ENCODE peak calls at places on chromosomes 11 and 22, in four cellular contexts. F, R, C and V are unnamed samples.

GRCh38 chr11:133605493-133605892 is 73.2 kb upstream of the OPCML start:
- DNase-seq in R (no peak), F (no peak), C (no peak), V (no peak)

GRCh38 chr22:37203354-37204044 is 8.8 kb downstream of the SSTR3 start:
- DNase-seq in F (no peak), R (no peak), C (no peak), V (no peak)

GRCh38 chr22:28604961-28605360 is 74.7 kb downstream of the TTC28 start:
- DNase-seq in F (no peak), R (no peak), C (no peak), V (peak; percentile 31)

GRCh38 chr22:20750461-20751184 is 23.3 kb upstream of the SERPIND1 start:
- DNase-seq in C (peak; percentile 87), F (peak; percentile 83), R (peak; percentile 56), V (peak; percentile 87)

GRCh38 chr11:134228625-134229024 is 4.2 kb downstream of the VPS26B start:
- DNase-seq in R (no peak), C (no peak), F (no peak), V (no peak)

GRCh38 chr22:24954114-24954463 is 1.6 kb downstream of the KIAA1671 start:
- DNase-seq in C (no peak), R (no peak), F (no peak), V (no peak)

GRCh38 chr11:2267306-2267861 is 3.0 kb downstream of the ASCL2 start:
- DNase-seq in F (no peak), C (no peak), R (no peak), V (no peak)

GRCh38 chr11:94563848-94564442 is 3.2 kb upstream of the PIWIL4 start:
- DNase-seq in F (no peak), R (no peak), C (no peak), V (no peak)

GRCh38 chr22:49649166-49649565 is 178.5 kb downstream of the BRD1 start:
- DNase-seq in F (no peak), R (no peak), C (no peak), V (no peak)

GRCh38 chr22:24727218-24727851 is 47.2 kb downstream of the PIWIL3 start:
- DNase-seq in R (no peak), F (peak; percentile 83), C (peak; percentile 45), V (peak; percentile 92)

GRCh38 chr11:112498701-112499100 is 238.0 kb upstream of the PLET1 start:
- DNase-seq in F (no peak), R (no peak), C (no peak), V (no peak)

GRCh38 chr11:124922831-124923230 is 3.8 kb downstream of the HEPN1 start:
- DNase-seq in F (no peak), R (no peak), C (no peak), V (no peak)

GRCh38 chr11:65204143-65204542 is 22.4 kb downstream of the CAPN1 start:
- DNase-seq in C (no peak), F (no peak), R (no peak), V (no peak)

GRCh38 chr22:29342577-29343312 is 27.2 kb upstream of the RASL10A start:
- DNase-seq in R (no peak), C (no peak), F (no peak), V (no peak)

GRCh38 chr22:46328066-46328465 is 7.4 kb upstream of the TRMU start:
- DNase-seq in F (no peak), C (no peak), R (no peak), V (no peak)

GRCh38 chr11:2862395-2862949 is 23.1 kb downstream of the CDKN1C start:
- DNase-seq in F (no peak), C (no peak), R (no peak), V (no peak)

GRCh38 chr11:112724194-112724790 is 236.9 kb upstream of the NCAM1 start:
- DNase-seq in C (no peak), R (no peak), F (no peak), V (no peak)

GRCh38 chr22:47201186-47201995 is 438.9 kb downstream of the TBC1D22A start:
- DNase-seq in R (no peak), C (no peak), F (no peak), V (no peak)

GRCh38 chr11:86418929-86419328 is 44.2 kb downstream of the CCDC81 start:
- DNase-seq in C (no peak), R (no peak), F (peak; percentile 29), V (peak; percentile 18)

GRCh38 chr11:98358551-98358950 is 662.2 kb upstream of the CNTN5 start:
- DNase-seq in F (peak; percentile 3), C (no peak), R (no peak), V (no peak)

GRCh38 chr22:37824674-37825641 is 1.8 kb downstream of the GALR3 start:
- DNase-seq in F (no peak), R (no peak), C (no peak), V (no peak)

GRCh38 chr11:7892751-7893356 is 38.2 kb downstream of the OR10A6 start:
- DNase-seq in R (no peak), C (no peak), F (peak; percentile 77), V (peak; percentile 78)

GRCh38 chr11:7892059-7892699 is 38.9 kb downstream of the OR10A6 start:
- DNase-seq in R (no peak), F (peak; percentile 85), C (no peak), V (peak; percentile 72)

GRCh38 chr11:7889985-7890384 is 41.1 kb downstream of the OR10A6 start:
- DNase-seq in F (no peak), C (no peak), R (no peak), V (no peak)

GRCh38 chr11:7893792-7894191 is 37.3 kb downstream of the OR10A6 start:
- DNase-seq in C (no peak), F (no peak), R (no peak), V (no peak)

GRCh38 chr11:7890417-7891179 is 40.5 kb downstream of the OR10A6 start:
- DNase-seq in F (peak; percentile 15), R (no peak), C (no peak), V (no peak)
- H3K4me3 ChIP-seq in F (no peak overlapping the region), R (no peak overlapping the region), C (no peak overlapping the region), V (no peak overlapping the region)

GRCh38 chr11:16252373-16252772 is 104.0 kb downstream of the SOX6 start:
- DNase-seq in C (no peak), R (no peak), F (no peak), V (peak; percentile 13)
- TF ChIP-seq CTCF in C (no peak), R (no peak), F (no peak), V (peak; percentile 20)

DNA sequence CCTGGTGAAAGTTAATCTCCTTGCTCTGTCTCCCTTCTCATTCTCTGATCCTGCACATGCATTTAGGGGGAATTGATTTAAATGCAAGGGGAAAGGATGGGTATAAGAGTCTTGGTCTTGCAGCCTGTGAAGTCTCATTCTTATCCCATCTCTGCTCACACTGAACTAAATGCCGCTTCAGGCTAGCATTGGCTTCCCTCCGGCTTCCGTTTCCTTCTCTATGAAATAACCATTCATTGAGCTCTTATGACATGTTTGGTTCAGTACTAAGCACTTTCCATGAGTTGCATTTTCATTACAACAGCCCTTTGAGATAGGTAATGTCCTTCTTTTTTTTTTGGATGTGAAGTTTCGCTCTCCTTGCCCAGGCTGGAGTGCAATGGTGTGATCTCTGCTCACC is 5.6 kb downstream of the ZBTB16 start:
- DNase-seq in R (no peak), C (no peak), F (no peak), V (no peak)
- H3K4me3 ChIP-seq in R (no peak overlapping the region), C (peak overlapping the region; percentile 100), F (no peak overlapping the region), V (peak overlapping the region; percentile 36)

DNA sequence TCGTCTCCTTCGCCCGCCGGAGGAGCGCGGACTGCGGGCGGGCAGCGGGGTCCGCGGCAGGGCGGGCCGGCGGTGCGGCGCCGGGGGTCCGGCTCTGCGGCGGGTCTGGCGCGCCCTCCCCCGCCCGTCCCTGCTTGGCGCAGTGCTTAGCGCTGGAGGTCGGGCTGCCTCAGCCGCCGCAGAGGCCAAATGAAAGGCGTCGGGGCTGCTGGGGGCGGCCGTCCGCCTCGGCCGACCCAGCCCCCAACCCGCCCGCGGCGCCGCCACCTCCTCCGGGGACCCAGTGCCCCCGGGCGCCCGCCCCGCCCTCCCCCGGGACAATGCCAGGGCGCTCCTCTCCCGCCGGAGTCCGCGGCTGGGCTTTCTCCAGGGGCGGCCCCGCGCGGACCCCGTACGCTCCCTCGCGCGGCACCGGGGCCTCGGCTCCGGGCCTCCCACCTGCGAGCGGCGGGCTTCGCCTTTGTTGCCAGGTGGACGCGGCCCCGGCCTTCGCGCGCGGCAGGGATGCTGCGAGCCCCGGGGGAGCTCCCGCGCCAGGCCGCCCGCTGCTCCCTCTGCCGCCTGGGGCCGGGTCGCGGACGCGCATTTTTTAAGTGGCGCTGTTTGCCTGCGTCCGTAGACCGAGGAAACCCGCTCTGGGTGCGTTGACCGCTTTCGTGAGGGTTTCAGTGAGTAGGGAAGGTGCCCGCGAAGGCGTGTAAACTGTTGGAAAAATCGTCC is 575 bp downstream of the APLP2 start:
- DNase-seq in R (peak; percentile 49), C (peak; percentile 52), F (no peak), V (peak; percentile 42)
- TF ChIP-seq CTCF in R (no peak), C (no peak), F (no peak), V (no peak)